ENCODE peak calls at places on chromosomes 16 and 17, in seven cellular contexts. C is HCT116; T is HCEC 1CT; I is endothelial cell of umbilical vein; L is NCI-H1105; P is stimulated activated CD4-positive, alpha-beta T cell treated with anti-CD3 and anti-CD28 coated beads, Interleukin-2, amount 100 ng/mL, for 48 hours; W is CD4-positive, CD25-positive, alpha-beta regulatory T cell. E is an unnamed sample.

GRCh38 chr17:692116-692515 is 22.5 kb downstream of the VPS53 start:
- DNase-seq in I (no peak), W (no peak), L (no peak), T (peak; percentile 81), P (no peak), C (no peak), E (no peak)

GRCh38 chr16:12917653-12918052 is 16.3 kb downstream of the SHISA9 start:
- DNase-seq in W (no peak), I (no peak), L (no peak), P (no peak), T (no peak), C (no peak), E (no peak)

GRCh38 chr17:69501591-69502468 is 87.3 kb downstream of the MAP2K6 start:
- DNase-seq in C (no peak), P (no peak), L (peak; percentile 20), W (no peak), I (peak; percentile 59), T (peak; percentile 68), E (no peak)

GRCh38 chr16:84007520-84007919 is 35.1 kb downstream of the SLC38A8 start:
- DNase-seq in P (no peak), I (no peak), C (no peak), L (no peak), W (no peak), T (no peak), E (no peak)

GRCh38 chr16:84406006-84406963 is 37.9 kb downstream of the ATP2C2 start:
- DNase-seq in T (no peak), C (no peak), I (no peak), L (no peak), P (no peak), W (no peak), E (no peak)

GRCh38 chr17:18925187-18925586 is 26.8 kb upstream of the SLC5A10 start:
- DNase-seq in P (no peak), W (peak; percentile 35), T (no peak), I (no peak), C (no peak), L (no peak), E (no peak)

GRCh38 chr17:4739122-4740024 is at the start of the genes CXCL16 and ZMYND15:
- DNase-seq in T (no peak), P (peak; percentile 35), L (peak; percentile 31), C (no peak), I (peak; percentile 49), W (peak; percentile 66), E (peak; percentile 63)

GRCh38 chr16:20042848-20043247 is 30.8 kb downstream of the GPR139 start:
- DNase-seq in I (no peak), T (no peak), L (no peak), P (no peak), W (no peak), C (no peak), E (no peak)

GRCh38 chr17:64130559-64131001 is 636 bp upstream of the ERN1 start:
- DNase-seq in P (no peak), T (peak; percentile 51), W (peak; percentile 63), I (peak; percentile 83), C (no peak), L (no peak), E (no peak)

GRCh38 chr16:47888142-47888541 is 267.7 kb downstream of the ABCC12 start:
- DNase-seq in I (no peak), P (no peak), T (peak; percentile 63), L (no peak), C (no peak), W (no peak), E (no peak)

GRCh38 chr17:75809631-75810111 is 25.1 kb downstream of the UNK start:
- DNase-seq in T (no peak), I (no peak), L (no peak), W (no peak), C (no peak), P (no peak), E (no peak)

GRCh38 chr16:21613361-21613760 is 14.0 kb downstream of the METTL9 start:
- DNase-seq in P (no peak), C (no peak), I (no peak), L (no peak), T (no peak), W (no peak), E (no peak)

GRCh38 chr16:49540836-49541235 is 167.2 kb downstream of the C16orf78 start:
- DNase-seq in W (no peak), C (no peak), I (no peak), L (no peak), P (no peak), T (no peak), E (no peak)

GRCh38 chr16:86809458-86809955 is 231.2 kb downstream of the FOXL1 start:
- DNase-seq in T (peak; percentile 70), P (no peak), W (no peak), C (no peak), L (no peak), I (peak; percentile 27), E (no peak)

GRCh38 chr17:15431766-15432165 is 35.7 kb downstream of the CDRT4 start:
- DNase-seq in T (no peak), P (no peak), C (no peak), L (no peak), W (no peak), I (no peak), E (no peak)

GRCh38 chr17:65797809-65798208 is 236.4 kb upstream of the AXIN2 start:
- DNase-seq in W (no peak), I (peak; percentile 5), C (no peak), L (no peak), T (peak; percentile 17), P (peak; percentile 34), E (no peak)

GRCh38 chr16:55283776-55284717 is 40.0 kb upstream of the IRX6 start:
- DNase-seq in T (no peak), P (no peak), L (peak; percentile 78), W (no peak), I (no peak), C (no peak), E (no peak)

GRCh38 chr17:44865231-44865660 is 17.6 kb downstream of the HIGD1B start:
- DNase-seq in P (peak; percentile 74), W (peak; percentile 72), C (peak; percentile 47), I (peak; percentile 80), L (peak; percentile 73), T (peak; percentile 63), E (peak; percentile 75)

GRCh38 chr16:31363721-31364120 is 8.7 kb downstream of the ITGAX start:
- DNase-seq in T (no peak), P (no peak), C (no peak), L (no peak), I (no peak), W (no peak), E (no peak)

GRCh38 chr17:7016886-7017826 is 4.7 kb downstream of the RNASEK start:
- DNase-seq in C (no peak), L (no peak), I (no peak), T (no peak), W (no peak), P (no peak), E (no peak)

GRCh38 chr17:48231995-48232729 is 124.6 kb downstream of the SNX11 start:
- DNase-seq in P (no peak), T (no peak), L (no peak), W (no peak), C (no peak), I (no peak), E (no peak)

GRCh38 chr17:36881323-36881722 is 56.0 kb upstream of the LHX1 start:
- DNase-seq in W (no peak), I (no peak), P (no peak), C (no peak), T (no peak), L (no peak), E (no peak)

GRCh38 chr17:8192070-8192815 is 2.3 kb upstream of the BORCS6 start:
- DNase-seq in C (no peak), I (peak; percentile 93), W (peak; percentile 67), T (peak; percentile 79), L (peak; percentile 96), P (no peak), E (peak; percentile 74)

GRCh38 chr16:11432856-11433395 is 87.7 kb downstream of the RMI2 start:
- DNase-seq in W (no peak), P (no peak), I (no peak), L (no peak), C (no peak), T (no peak), E (no peak)

GRCh38 chr16:85607331-85607765 is 5.8 kb upstream of the GSE1 start:
- DNase-seq in P (no peak), I (no peak), C (no peak), L (peak; percentile 44), W (no peak), T (no peak), E (no peak)

GRCh38 chr16:24921229-24921628 is 75.5 kb downstream of the SLC5A11 start:
- DNase-seq in T (no peak), I (no peak), W (no peak), C (no peak), L (no peak), P (no peak), E (no peak)

GRCh38 chr16:81201267-81201666 is 37.2 kb upstream of the BCO1 start:
- DNase-seq in I (no peak), W (no peak), L (no peak), P (no peak), T (no peak), C (no peak), E (no peak)

GRCh38 chr16:29807426-29808218 is 1.3 kb downstream of the MAZ start:
- DNase-seq in P (peak; percentile 78), I (peak; percentile 92), T (peak; percentile 89), W (peak; percentile 89), L (peak; percentile 59), C (peak; percentile 82), E (peak; percentile 84)

GRCh38 chr16:87047221-87048037 is 269.8 kb downstream of the C16orf95 start:
- DNase-seq in C (no peak), T (peak; percentile 3), W (no peak), I (peak; percentile 44), L (peak; percentile 70), P (no peak), E (no peak)